ENCODE peak calls at places on chromosomes 6 and 20, in five cellular contexts. G is HL-60; Z is GM23248; K is naive thymus-derived CD4-positive, alpha-beta T cell; O is CD4-positive, alpha-beta memory T cell. C is an unnamed sample. For H3K27me3, the result is how much of the 10 kb centered on the place peaks cover.

GRCh38 chr6:101433141-101433540 is 39.6 kb downstream of the GRIK2 start:
- DNase-seq in G (no peak), Z (no peak), K (no peak), O (no peak), C (no peak)

GRCh38 chr20:61930776-61931475 is 134.8 kb downstream of the TAF4 start:
- DNase-seq in G (no peak), Z (no peak), K (no peak), O (no peak), C (peak)

GRCh38 chr6:166565084-166565651 is 21.3 kb downstream of the RAMACL start:
- DNase-seq in G (no peak), Z (no peak), K (no peak), O (no peak), C (no peak)

GRCh38 chr20:22819134-22819533 is 216.0 kb upstream of the SSTR4 start:
- DNase-seq in G (no peak), Z (no peak), K (no peak), O (no peak), C (no peak)

GRCh38 chr6:11196511-11197174 is 35.8 kb downstream of the NEDD9 start:
- DNase-seq in G (no peak), Z (no peak), K (no peak), O (no peak), C (no peak)

GRCh38 chr6:89254569-89254968 is 37.4 kb upstream of the GABRR1 start:
- DNase-seq in G (no peak), Z (peak), K (no peak), O (no peak), C (no peak)

GRCh38 chr20:34586488-34587163 is 28.1 kb downstream of the MAP1LC3A start:
- DNase-seq in G (no peak), Z (no peak), K (no peak), O (no peak), C (no peak)

GRCh38 chr20:50193169-50193850 is 2.7 kb downstream of the CEBPB start:
- DNase-seq in G (no peak), Z (peak), K (no peak), O (no peak), C (no peak)

GRCh38 chr6:137496909-137497721 is 2.9 kb upstream of the OLIG3 start:
- DNase-seq in G (no peak), Z (no peak), K (no peak), O (no peak), C (no peak)

GRCh38 chr6:137494967-137495595 is 887 bp upstream of the OLIG3 start:
- DNase-seq in G (no peak), Z (no peak), K (no peak), O (no peak), C (no peak)

GRCh38 chr6:137497722-137498463 is 3.7 kb upstream of the OLIG3 start:
- DNase-seq in G (no peak), Z (no peak), K (no peak), O (no peak), C (no peak)

GRCh38 chr6:137495652-137496391 is 1.6 kb upstream of the OLIG3 start:
- DNase-seq in G (no peak), Z (no peak), K (no peak), O (no peak), C (no peak)

DNA sequence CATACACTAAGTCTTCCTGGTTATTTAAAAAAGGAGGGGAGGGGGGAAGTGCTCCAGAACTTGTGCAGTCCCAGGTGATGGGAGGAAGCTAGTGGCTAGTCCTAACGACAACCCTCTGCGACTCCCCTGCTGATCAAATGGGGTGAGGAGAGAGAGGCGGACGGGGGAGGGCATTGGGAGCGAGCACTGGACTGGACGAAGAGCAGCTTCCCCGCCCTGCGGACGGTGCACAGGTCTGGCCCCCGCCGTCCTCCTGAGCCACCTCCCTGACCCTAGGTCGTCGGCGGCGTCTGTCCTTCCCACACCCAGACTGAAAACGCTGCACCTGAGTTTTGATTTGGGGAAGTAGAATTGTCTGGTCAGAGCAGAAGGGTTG is 2.2 kb upstream of the OLIG3 start:
- DNase-seq in G (no peak), Z (no peak), K (no peak), O (no peak), C (no peak)
- H3K27me3 ChIP-seq in G (half or more), Z (half or more), K (under half), O (half or more), C (half or more)

DNA sequence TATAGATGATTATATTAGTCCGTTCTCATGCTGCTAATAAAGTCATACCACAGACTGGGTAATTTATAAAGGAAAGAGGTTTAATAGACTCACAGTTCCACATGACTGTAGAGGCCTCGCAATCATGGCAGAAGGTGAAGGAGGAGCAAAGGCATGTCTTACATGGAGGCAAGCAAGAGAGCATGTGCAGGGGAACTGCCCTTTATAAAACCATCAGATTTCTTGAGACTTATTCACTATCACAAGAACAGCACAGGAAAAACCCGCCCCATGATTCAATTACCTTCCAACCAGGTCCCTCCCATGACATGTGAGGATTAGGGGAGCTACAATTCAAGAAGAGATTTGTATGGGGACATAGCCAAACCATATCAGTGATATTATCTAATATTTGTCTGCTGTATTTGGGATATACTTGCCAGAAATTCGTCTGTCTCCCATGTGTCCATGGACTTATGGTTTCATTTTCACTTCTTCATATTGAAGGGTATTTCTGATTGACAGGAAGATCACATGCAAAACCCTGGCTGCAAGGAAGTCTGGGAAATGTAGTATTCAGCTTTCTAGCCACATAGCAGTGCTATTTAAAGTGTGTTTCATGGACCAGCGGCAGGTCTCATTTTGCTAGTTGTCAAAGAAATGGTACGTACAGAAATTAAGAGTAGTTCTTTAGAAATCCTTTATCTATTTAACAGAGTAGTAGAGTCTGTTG is 50.5 kb upstream of the PAK5 start:
- DNase-seq in G (no peak), Z (no peak), K (no peak), O (no peak), C (no peak)
- H3K4me3 ChIP-seq in G (no peak), Z (no peak), K (no peak), O (no peak), C (no peak)

GRCh38 chr20:52224920-52225319 is 33.3 kb upstream of the ZFP64 start:
- DNase-seq in G (no peak), Z (no peak), K (no peak), O (no peak), C (no peak)
- H3K27me3 ChIP-seq in G (under half), Z (under half), K (under half), O (under half), C (under half)

GRCh38 chr20:58374027-58374850 is 14.8 kb upstream of the VAPB start:
- DNase-seq in G (no peak), Z (no peak), K (no peak), O (no peak), C (no peak)

GRCh38 chr20:58375796-58376195 is 13.2 kb upstream of the VAPB start:
- DNase-seq in G (no peak), Z (no peak), K (no peak), O (no peak), C (no peak)

GRCh38 chr20:58377017-58377416 is 12.0 kb upstream of the VAPB start:
- DNase-seq in G (no peak), Z (no peak), K (no peak), O (no peak), C (no peak)

GRCh38 chr20:58372836-58373235 is 16.2 kb upstream of the VAPB start:
- DNase-seq in G (no peak), Z (no peak), K (no peak), O (no peak), C (no peak)

DNA sequence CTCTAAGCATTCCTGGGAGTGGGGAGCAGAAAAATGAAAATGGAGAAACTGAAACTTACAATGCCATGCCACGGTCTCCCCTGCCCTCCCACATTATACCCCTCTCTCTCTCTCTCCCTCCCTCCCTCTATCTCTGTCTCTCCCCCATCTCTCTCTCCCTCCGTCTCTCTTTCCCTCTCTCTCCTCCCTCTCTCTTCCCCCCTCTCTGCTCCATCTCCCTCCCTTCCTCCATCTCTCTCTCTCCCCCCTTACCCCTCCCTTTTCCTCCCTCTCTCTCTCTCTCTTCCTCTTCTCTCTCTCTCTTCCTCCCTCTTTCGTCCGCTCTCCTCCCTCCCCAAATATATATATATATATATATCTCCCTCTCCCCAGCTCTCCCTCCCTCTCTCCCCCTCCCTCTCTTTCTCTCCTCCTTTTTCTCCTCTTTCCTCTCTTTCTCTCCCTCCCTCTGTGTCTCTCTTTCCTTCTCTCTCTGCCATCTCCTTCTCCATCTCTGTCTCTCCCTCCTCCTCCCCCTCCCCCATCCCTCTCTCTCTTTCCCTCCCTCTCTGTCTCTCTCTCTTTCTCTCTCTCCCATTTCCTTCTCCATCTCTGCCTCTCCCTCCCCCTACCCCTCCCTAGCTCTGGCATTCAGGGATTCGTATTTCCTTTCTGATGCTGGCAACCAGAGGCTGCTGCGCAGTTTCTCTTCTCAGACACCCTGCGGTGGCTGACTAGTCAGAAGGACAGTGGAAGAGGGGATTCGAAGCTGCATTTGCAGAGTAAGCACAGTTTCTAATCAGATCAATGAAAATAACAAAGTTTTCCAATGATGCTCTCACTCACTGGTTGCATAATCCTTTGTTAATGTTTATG is 13.9 kb upstream of the VAPB start:
- DNase-seq in G (peak), Z (peak), K (no peak), O (no peak), C (no peak)
- H3K4me3 ChIP-seq in G (no peak), Z (no peak), K (no peak), O (no peak), C (no peak)

DNA sequence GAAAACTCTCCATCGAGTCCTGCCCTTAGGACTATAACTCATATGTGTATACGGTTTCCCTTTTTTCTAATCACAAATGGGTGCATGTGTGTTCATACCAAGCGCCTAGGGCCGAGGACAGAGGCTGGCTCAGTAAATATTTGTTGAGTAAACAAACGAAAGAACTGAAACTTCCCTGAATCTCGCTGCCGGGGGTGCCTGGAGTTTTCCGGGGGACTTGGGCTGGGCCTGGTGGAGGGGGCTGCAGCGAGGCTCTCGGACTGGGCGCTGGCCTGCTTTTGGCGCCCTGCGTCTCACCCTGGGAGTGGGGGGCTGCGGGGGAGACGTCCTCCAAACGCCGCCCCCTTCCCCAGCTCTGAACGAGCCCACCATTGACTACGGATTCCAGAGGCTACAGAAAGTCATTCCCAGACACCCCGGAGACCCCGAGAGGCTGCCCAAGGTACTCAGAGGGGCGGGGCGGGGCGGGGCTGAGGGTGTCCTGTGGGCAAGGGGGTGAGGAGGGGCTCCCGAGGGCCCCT is 49.0 kb downstream of the CPXM1 start:
- DNase-seq in G (no peak), Z (no peak), K (no peak), O (no peak), C (no peak)
- H3K27me3 ChIP-seq in G (under half), Z (half or more), K (under half), O (under half), C (under half)

DNA sequence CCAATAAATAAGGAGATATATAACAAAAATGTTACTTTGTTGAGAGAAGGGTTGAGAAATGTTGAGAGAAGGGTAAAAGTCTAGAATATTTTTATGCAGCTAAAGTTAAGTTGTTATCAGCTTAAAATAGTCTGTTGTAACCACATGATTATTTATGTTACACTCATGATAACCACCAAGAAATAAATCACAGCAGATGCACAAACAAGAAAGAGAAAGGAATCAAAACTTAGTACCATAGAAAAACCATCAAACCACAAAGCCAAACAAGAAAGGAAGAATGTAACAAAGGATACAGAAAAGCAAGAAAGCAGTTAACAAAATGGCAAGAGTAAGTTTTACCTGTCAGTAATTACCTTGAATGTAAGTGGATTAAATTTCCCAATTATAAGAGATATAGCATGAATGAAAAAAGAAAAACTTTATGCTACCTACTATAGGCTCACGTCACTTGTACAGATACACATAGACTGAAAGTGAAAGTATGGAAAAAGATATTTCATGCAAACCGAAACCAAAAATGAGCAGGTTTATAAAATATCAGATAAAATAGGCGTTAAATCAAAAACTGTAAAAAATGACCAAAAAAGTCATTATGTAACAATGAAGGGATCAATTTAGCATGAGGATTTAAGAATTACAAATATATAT is 93.6 kb downstream of the STXBP5 start:
- DNase-seq in G (no peak), Z (no peak), K (no peak), O (peak), C (no peak)
- H3K4me3 ChIP-seq in G (no peak), Z (no peak), K (no peak), O (peak), C (no peak)

GRCh38 chr6:148465011-148465335 is 122.3 kb downstream of the SASH1 start:
- DNase-seq in G (no peak), Z (no peak), K (no peak), O (no peak), C (no peak)
- H3K27me3 ChIP-seq in G (under half), Z (under half), K (under half), O (under half), C (under half)

DNA sequence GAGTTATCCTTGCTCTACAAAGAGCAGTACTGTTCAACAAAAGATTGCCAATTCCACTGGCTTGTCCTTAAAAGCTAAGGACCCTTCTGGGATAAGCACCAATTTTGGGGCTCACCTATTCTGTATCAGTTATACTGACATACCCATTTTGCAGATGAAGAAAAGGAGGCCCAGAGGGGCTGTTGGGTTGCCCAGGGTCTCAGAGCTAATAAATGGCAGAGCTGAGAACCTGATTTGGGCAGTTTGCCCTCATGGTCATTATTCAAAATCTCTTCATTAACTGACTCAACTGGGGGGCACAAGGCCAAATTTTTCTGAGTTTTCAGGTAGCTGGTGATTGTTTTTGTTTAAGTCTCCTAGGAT is 31.3 kb downstream of the NSFL1C start:
- DNase-seq in G (no peak), Z (no peak), K (no peak), O (no peak), C (no peak)
- H3K4me3 ChIP-seq in G (no peak), Z (no peak), K (no peak), O (no peak), C (no peak)